ENCODE peak calls at places on chromosome 22, in four cellular contexts. V, J, I and O are unnamed samples.

GRCh38 chr22:25666308-25666707 is 75.7 kb upstream of the MYO18B start:
- DNase-seq in J (no peak), I (no peak), V (peak), O (no peak)

GRCh38 chr22:42688241-42688913 is 32.3 kb downstream of the A4GALT start:
- DNase-seq in V (peak), J (peak), I (no peak), O (no peak)

GRCh38 chr22:46148336-46148735 is 2.0 kb upstream of the PPARA start:
- DNase-seq in I (no peak), V (no peak), J (no peak), O (no peak)

GRCh38 chr22:29780781-29781676 is 13.9 kb downstream of the UQCR10 start:
- DNase-seq in J (peak), V (no peak), I (no peak), O (no peak)

GRCh38 chr22:23591203-23591791 is 11.2 kb upstream of the IGLL1 start:
- DNase-seq in V (peak), I (no peak), J (peak), O (no peak)

GRCh38 chr22:28025866-28026575 is 107.0 kb upstream of the PITPNB start:
- DNase-seq in V (no peak), I (no peak), J (no peak), O (no peak)

GRCh38 chr22:50583294-50583865 is 731 bp upstream of the CHKB start:
- DNase-seq in J (no peak), I (no peak), V (no peak), O (no peak)

GRCh38 chr22:17243524-17243923 is 24.3 kb upstream of the ADA2 start:
- DNase-seq in V (no peak), I (no peak), J (peak), O (peak)

GRCh38 chr22:50691521-50691920 is 18.9 kb downstream of the SHANK3 start:
- DNase-seq in J (no peak), V (no peak), I (no peak), O (no peak)

GRCh38 chr22:27857441-27857840 is 55.9 kb upstream of the MN1 start:
- DNase-seq in J (no peak), V (no peak), I (no peak), O (no peak)

GRCh38 chr22:33438273-33438672 is 380.1 kb upstream of the SYN3 start:
- DNase-seq in J (peak), I (no peak), V (no peak), O (no peak)

GRCh38 chr22:32448980-32449379 is 15.3 kb downstream of the BPIFC start:
- DNase-seq in I (no peak), J (no peak), V (no peak), O (no peak)

GRCh38 chr22:17782158-17782557 is 7.9 kb upstream of the BID start:
- DNase-seq in J (no peak), V (no peak), I (no peak), O (no peak)

GRCh38 chr22:40417041-40417440 is 46.6 kb downstream of the SGSM3 start:
- DNase-seq in I (no peak), J (no peak), V (no peak), O (no peak)

GRCh38 chr22:16695261-16695660 is 102.7 kb upstream of the CCT8L2 start:
- DNase-seq in I (no peak), V (no peak), J (no peak), O (no peak)

GRCh38 chr22:48595511-48595905 is 1232.2 kb downstream of the BRD1 start:
- DNase-seq in I (no peak), V (no peak), J (no peak), O (no peak)

GRCh38 chr22:50530280-50530856 is 556 bp upstream of the TYMP start:
- DNase-seq in V (peak), J (no peak), I (peak), O (peak)

GRCh38 chr22:19431641-19432091 is at the start of gene HIRA:
- DNase-seq in J (peak), I (peak), V (peak), O (peak)

GRCh38 chr22:49992921-49993648 is 19.5 kb downstream of the IL17REL start:
- DNase-seq in V (peak), J (no peak), I (no peak), O (peak)

GRCh38 chr22:28442264-28442950 is 237.2 kb downstream of the TTC28 start:
- DNase-seq in I (peak), J (peak), V (peak), O (peak)

GRCh38 chr22:42257386-42257785 is 13.1 kb downstream of the TCF20 start:
- DNase-seq in I (no peak), J (no peak), V (no peak), O (no peak)

GRCh38 chr22:49239264-49240015 is 588.2 kb downstream of the BRD1 start:
- DNase-seq in I (no peak), V (no peak), J (no peak), O (no peak)

GRCh38 chr22:35150163-35151107 is 84.5 kb downstream of the ISX start:
- DNase-seq in V (peak), I (peak), J (no peak), O (no peak)

GRCh38 chr22:27488456-27489224 is 312.9 kb downstream of the MN1 start:
- DNase-seq in V (no peak), I (no peak), J (no peak), O (no peak)

GRCh38 chr22:28817919-28818859 is 17.8 kb upstream of the XBP1 start:
- DNase-seq in I (no peak), J (no peak), V (no peak), O (no peak)